ENCODE peak calls at places on chromosome 10, in four cellular contexts. T is germinal center, X is EH, U is A673. Z is an unnamed sample.

GRCh38 chr10:13706604-13707003 is 119.8 kb downstream of the PRPF18 start:
- DNase-seq in U (no peak), X (no peak), T (no peak), Z (no peak)

GRCh38 chr10:77299257-77299656 is 338.4 kb downstream of the KCNMA1 start:
- DNase-seq in X (no peak), U (no peak), T (no peak), Z (no peak)

GRCh38 chr10:1187855-1188555 is 131.8 kb downstream of the WDR37 start:
- DNase-seq in T (no peak), U (no peak), X (no peak), Z (no peak)

GRCh38 chr10:68665841-68666240 is 55.2 kb upstream of the CCAR1 start:
- DNase-seq in U (no peak), X (peak), T (no peak), Z (peak)

GRCh38 chr10:132891994-132892393 is 50.4 kb downstream of the CFAP46 start:
- DNase-seq in T (no peak), U (no peak), X (peak), Z (no peak)

GRCh38 chr10:117472872-117473271 is 69.7 kb upstream of the EMX2 start:
- DNase-seq in T (no peak), X (no peak), U (no peak), Z (no peak)

GRCh38 chr10:112295853-112296830 is 12.9 kb downstream of the TECTB start:
- DNase-seq in X (peak), U (no peak), T (no peak), Z (peak)

GRCh38 chr10:129615921-129616525 is 149.0 kb downstream of the MGMT start:
- DNase-seq in T (no peak), X (no peak), U (no peak), Z (no peak)

GRCh38 chr10:58348571-58349033 is 13.8 kb downstream of the UBE2D1 start:
- DNase-seq in X (no peak), T (no peak), U (no peak), Z (no peak)

GRCh38 chr10:87794285-87794684 is 23.7 kb downstream of the ATAD1 start:
- DNase-seq in T (no peak), U (peak), X (peak), Z (no peak)

Z was measured in ELR.